ENCODE peak calls at places on chromosomes 6 and 20, in seven cellular contexts. W, C, R, U, A, Q and J are unnamed samples.

GRCh38 chr6:154513601-154514320 is 3.3 kb upstream of the CNKSR3 start:
- DNase-seq in W (no peak), C (no peak), R (no peak), U (no peak), A (no peak), Q (no peak), J (no peak)

GRCh38 chr20:53346266-53346665 is 247.4 kb downstream of the ZNF217 start:
- DNase-seq in W (no peak), C (no peak), R (no peak), U (no peak), A (no peak), Q (no peak), J (no peak)

GRCh38 chr6:166423781-166424180 is 41.0 kb upstream of the MPC1 start:
- DNase-seq in W (no peak), C (no peak), R (no peak), U (peak; percentile 78), A (no peak), Q (no peak), J (no peak)

GRCh38 chr20:58676161-58676560 is 16.4 kb upstream of the NPEPL1 start:
- DNase-seq in W (no peak), C (no peak), R (no peak), U (no peak), A (no peak), Q (no peak), J (no peak)

GRCh38 chr6:124303971-124304370 is 500.3 kb downstream of the NKAIN2 start:
- DNase-seq in W (no peak), C (no peak), R (no peak), U (no peak), A (no peak), Q (no peak), J (no peak)

GRCh38 chr6:80186082-80186481 is 79.6 kb downstream of the BCKDHB start:
- DNase-seq in W (no peak), C (no peak), R (no peak), U (no peak), A (no peak), Q (no peak), J (no peak)

GRCh38 chr6:72621243-72622093 is at the start of gene KCNQ5:
- DNase-seq in W (no peak), C (peak; percentile 34), R (peak; percentile 3), U (no peak), A (no peak), Q (peak; percentile 46), J (peak; percentile 70)

GRCh38 chr6:143772110-143772509 is 71.0 kb upstream of the LTV1 start:
- DNase-seq in W (no peak), C (no peak), R (no peak), U (no peak), A (no peak), Q (no peak), J (no peak)

GRCh38 chr20:18314786-18315406 is 26.6 kb downstream of the ZNF133 start:
- DNase-seq in W (no peak), C (no peak), R (no peak), U (no peak), A (no peak), Q (no peak), J (no peak)

GRCh38 chr20:57657537-57658446 is 37.6 kb upstream of the ZBP1 start:
- DNase-seq in W (no peak), C (no peak), R (no peak), U (no peak), A (no peak), Q (peak; percentile 69), J (peak; percentile 45)

GRCh38 chr6:45921703-45922270 is 93.9 kb downstream of the CLIC5 start:
- DNase-seq in W (no peak), C (no peak), R (no peak), U (no peak), A (no peak), Q (no peak), J (peak; percentile 77)

GRCh38 chr6:157139054-157139708 is 184.1 kb downstream of the TMEM242 start:
- DNase-seq in W (no peak), C (no peak), R (no peak), U (no peak), A (no peak), Q (no peak), J (no peak)

GRCh38 chr20:57205625-57206219 is 60.7 kb downstream of the BMP7 start:
- DNase-seq in W (no peak), C (no peak), R (no peak), U (no peak), A (no peak), Q (no peak), J (peak; percentile 32)

GRCh38 chr20:53707341-53708102 is 113.9 kb upstream of the ZNF217 start:
- DNase-seq in W (no peak), C (no peak), R (no peak), U (no peak), A (no peak), Q (no peak), J (no peak)

GRCh38 chr6:148893481-148893880 is 146.7 kb downstream of the UST start:
- DNase-seq in W (no peak), C (no peak), R (no peak), U (no peak), A (no peak), Q (no peak), J (no peak)

GRCh38 chr6:24529985-24530384 is 35.2 kb downstream of the ALDH5A1 start:
- DNase-seq in W (no peak), C (no peak), R (no peak), U (no peak), A (no peak), Q (no peak), J (no peak)

GRCh38 chr6:168905451-168906090 is 348.1 kb downstream of the THBS2 start:
- DNase-seq in W (peak; percentile 61), C (no peak), R (no peak), U (no peak), A (no peak), Q (no peak), J (no peak)

GRCh38 chr6:109456710-109457595 is 1.4 kb upstream of the MICAL1 start:
- DNase-seq in W (no peak), C (no peak), R (no peak), U (peak; percentile 32), A (no peak), Q (peak; percentile 83), J (peak; percentile 76)

GRCh38 chr6:26432622-26433021 is 7.7 kb upstream of the BTN3A3 start:
- DNase-seq in W (no peak), C (no peak), R (no peak), U (no peak), A (no peak), Q (peak; percentile 59), J (no peak)

GRCh38 chr6:27761391-27761790 is 150.8 kb downstream of the OR2B2 start:
- DNase-seq in W (no peak), C (no peak), R (no peak), U (no peak), A (no peak), Q (no peak), J (no peak)

GRCh38 chr6:107496892-107497684 is 7.2 kb downstream of the SOBP start:
- DNase-seq in W (no peak), C (no peak), R (no peak), U (no peak), A (no peak), Q (no peak), J (no peak)

GRCh38 chr6:12818324-12818723 is 101.8 kb downstream of the PHACTR1 start:
- DNase-seq in W (no peak), C (no peak), R (no peak), U (no peak), A (no peak), Q (no peak), J (no peak)

GRCh38 chr6:104599821-104600658 is 259.7 kb downstream of the HACE1 start:
- DNase-seq in W (no peak), C (no peak), R (no peak), U (no peak), A (no peak), Q (no peak), J (no peak)

GRCh38 chr6:132760256-132760655 is 2.6 kb upstream of the VNN2 start:
- DNase-seq in W (no peak), C (no peak), R (no peak), U (no peak), A (no peak), Q (no peak), J (no peak)

GRCh38 chr6:109322825-109323580 is 59.3 kb downstream of the CD164 start:
- DNase-seq in W (no peak), C (no peak), R (no peak), U (peak; percentile 23), A (no peak), Q (peak; percentile 70), J (no peak)

GRCh38 chr6:133240511-133241087 is 558 bp upstream of the EYA4 start:
- DNase-seq in W (no peak), C (no peak), R (peak; percentile 28), U (no peak), A (peak; percentile 54), Q (no peak), J (peak; percentile 59)

GRCh38 chr20:12764053-12764452 is 244.7 kb upstream of the SPTLC3 start:
- DNase-seq in W (no peak), C (no peak), R (no peak), U (no peak), A (no peak), Q (no peak), J (no peak)

GRCh38 chr6:10800810-10801209 is 37.5 kb downstream of the MAK start:
- DNase-seq in W (no peak), C (no peak), R (no peak), U (no peak), A (no peak), Q (no peak), J (no peak)

GRCh38 chr6:77368660-77369313 is 94.5 kb downstream of the HTR1B start:
- DNase-seq in W (no peak), C (no peak), R (no peak), U (no peak), A (no peak), Q (peak; percentile 49), J (peak; percentile 57)

GRCh38 chr20:51321343-51322163 is 221.0 kb downstream of the NFATC2 start:
- DNase-seq in W (no peak), C (no peak), R (no peak), U (no peak), A (no peak), Q (no peak), J (no peak)

GRCh38 chr6:26199057-26199772 is 112.0 kb downstream of the HFE start:
- DNase-seq in W (peak; percentile 87), C (peak; percentile 74), R (peak; percentile 55), U (peak; percentile 96), A (peak; percentile 87), Q (peak; percentile 76), J (peak; percentile 65)

GRCh38 chr6:38326837-38327236 is 312.9 kb downstream of the BTBD9 start:
- DNase-seq in W (no peak), C (no peak), R (no peak), U (no peak), A (no peak), Q (no peak), J (no peak)